ENCODE peak calls at places on chromosomes 13 and 19, in six cellular contexts. E, K, J, N, T and C are unnamed samples.

GRCh38 chr19:55305491-55305890 is 19.6 kb downstream of the TMEM150B start:
- DNase-seq in E (no peak), K (no peak), J (peak), N (peak), T (peak), C (no peak)

GRCh38 chr19:5337886-5338595 is 2.6 kb downstream of the PTPRS start:
- DNase-seq in E (no peak), K (no peak), J (no peak), N (no peak), T (no peak), C (no peak)

GRCh38 chr19:44796701-44797115 is 12.2 kb upstream of the BCAM start:
- DNase-seq in E (peak), K (peak), J (peak), N (peak), T (no peak), C (peak)

GRCh38 chr19:4692275-4693077 is 22.3 kb upstream of the MYDGF start:
- DNase-seq in E (no peak), K (no peak), J (no peak), N (no peak), T (no peak), C (no peak)

GRCh38 chr19:31263317-31263716 is 85.9 kb downstream of the TSHZ3 start:
- DNase-seq in E (peak), K (no peak), J (no peak), N (no peak), T (no peak), C (no peak)

GRCh38 chr19:28793391-28794168 is 419.4 kb downstream of the UQCRFS1 start:
- DNase-seq in E (no peak), K (no peak), J (no peak), N (no peak), T (no peak), C (peak)

GRCh38 chr19:20513179-20513934 is 52.2 kb downstream of the ZNF737 start:
- DNase-seq in E (no peak), K (no peak), J (no peak), N (no peak), T (no peak), C (no peak)

GRCh38 chr19:40006273-40006691 is 9.4 kb downstream of the ZNF546 start:
- DNase-seq in E (no peak), K (peak), J (no peak), N (peak), T (no peak), C (no peak)

GRCh38 chr13:76980075-76980718 is 11.7 kb upstream of the CLN5 start:
- DNase-seq in E (peak), K (peak), J (peak), N (peak), T (peak), C (peak)

GRCh38 chr13:28059214-28059613 is 41.2 kb downstream of the FLT3 start:
- DNase-seq in E (peak), K (peak), J (peak), N (peak), T (peak), C (no peak)

GRCh38 chr13:27194895-27195764 is 23.5 kb upstream of the USP12 start:
- DNase-seq in E (no peak), K (peak), J (no peak), N (no peak), T (no peak), C (no peak)

GRCh38 chr19:19261350-19262189 is 11.5 kb downstream of the TM6SF2 start:
- DNase-seq in E (no peak), K (no peak), J (no peak), N (no peak), T (no peak), C (no peak)

GRCh38 chr13:113324336-113324882 is 27.4 kb downstream of the LAMP1 start:
- DNase-seq in E (no peak), K (no peak), J (no peak), N (no peak), T (no peak), C (no peak)

GRCh38 chr19:50708179-50708879 is 11.3 kb downstream of the SHANK1 start:
- DNase-seq in E (no peak), K (no peak), J (no peak), N (no peak), T (no peak), C (no peak)

GRCh38 chr19:287381-287871 is 3.8 kb downstream of the PLPP2 start:
- DNase-seq in E (no peak), K (no peak), J (no peak), N (no peak), T (no peak), C (no peak)

GRCh38 chr13:112128052-112128610 is 61.2 kb downstream of the SOX1 start:
- DNase-seq in E (no peak), K (no peak), J (no peak), N (no peak), T (no peak), C (no peak)

GRCh38 chr13:110640591-110641029 is 25.3 kb downstream of the NAXD start:
- DNase-seq in E (no peak), K (peak), J (no peak), N (peak), T (no peak), C (peak)

GRCh38 chr13:99978781-99979452 is 2.7 kb upstream of the ZIC2 start:
- DNase-seq in E (no peak), K (no peak), J (no peak), N (no peak), T (no peak), C (no peak)

GRCh38 chr19:1017906-1018305 is 3.0 kb downstream of the TMEM259 start:
- DNase-seq in E (no peak), K (no peak), J (no peak), N (no peak), T (no peak), C (peak)

GRCh38 chr19:52007436-52007804 is 591 bp downstream of the ZNF615 start:
- DNase-seq in E (no peak), K (peak), J (no peak), N (no peak), T (peak), C (no peak)

GRCh38 chr19:3320354-3320670 is 46.1 kb upstream of the NFIC start:
- DNase-seq in E (no peak), K (peak), J (no peak), N (no peak), T (no peak), C (no peak)

GRCh38 chr13:50226515-50227147 is 211.4 kb downstream of the KCNRG start:
- DNase-seq in E (no peak), K (no peak), J (no peak), N (no peak), T (no peak), C (no peak)

GRCh38 chr13:32298695-32299094 is 16.5 kb downstream of the ZAR1L start:
- DNase-seq in E (peak), K (no peak), J (no peak), N (no peak), T (no peak), C (no peak)

GRCh38 chr19:4375620-4376228 is 24.6 kb downstream of the SH3GL1 start:
- DNase-seq in E (no peak), K (peak), J (no peak), N (no peak), T (no peak), C (no peak)

GRCh38 chr13:43133792-43134191 is 110.4 kb downstream of the DNAJC15 start:
- DNase-seq in E (no peak), K (no peak), J (no peak), N (no peak), T (no peak), C (no peak)

GRCh38 chr13:43129511-43130130 is 106.2 kb downstream of the DNAJC15 start:
- DNase-seq in E (no peak), K (peak), J (no peak), N (no peak), T (no peak), C (no peak)

GRCh38 chr13:43132911-43133310 is 109.5 kb downstream of the DNAJC15 start:
- DNase-seq in E (no peak), K (no peak), J (no peak), N (no peak), T (no peak), C (no peak)

GRCh38 chr13:43134896-43135295 is 111.5 kb downstream of the DNAJC15 start:
- DNase-seq in E (no peak), K (no peak), J (no peak), N (no peak), T (no peak), C (no peak)

GRCh38 chr13:43132228-43132627 is 108.8 kb downstream of the DNAJC15 start:
- DNase-seq in E (no peak), K (peak), J (no peak), N (peak), T (no peak), C (no peak)
- TF ChIP-seq CTCF in E (peak), K (no peak), J (peak), N (peak), T (no peak), C (peak)

GRCh38 chr13:26022538-26023292 is 29.1 kb downstream of the SHISA2 start:
- DNase-seq in E (no peak), K (peak), J (no peak), N (peak), T (no peak), C (peak)

GRCh38 chr13:26021516-26021915 is 30.3 kb downstream of the SHISA2 start:
- DNase-seq in E (no peak), K (peak), J (no peak), N (no peak), T (no peak), C (no peak)

GRCh38 chr13:26019881-26020535 is 31.8 kb downstream of the SHISA2 start:
- DNase-seq in E (no peak), K (peak), J (no peak), N (no peak), T (no peak), C (no peak)

GRCh38 chr13:26020536-26021290 is 31.1 kb downstream of the SHISA2 start:
- DNase-seq in E (no peak), K (no peak), J (no peak), N (no peak), T (no peak), C (no peak)

GRCh38 chr13:26021956-26022355 is 29.9 kb downstream of the SHISA2 start:
- DNase-seq in E (no peak), K (no peak), J (no peak), N (no peak), T (no peak), C (no peak)
- H3K27ac ChIP-seq in E (no peak), K (no peak), J (no peak), N (no peak), T (no peak), C (peak)

GRCh38 chr19:33720691-33721682 is 75.7 kb upstream of the KCTD15 start:
- DNase-seq in E (no peak), K (no peak), J (no peak), N (no peak), T (no peak), C (no peak)
- TF ChIP-seq CTCF in E (no peak), K (no peak), J (no peak), N (no peak), T (no peak), C (no peak)

GRCh38 chr19:41929536-41930071 is 1.4 kb upstream of the ERFL start:
- DNase-seq in E (no peak), K (no peak), J (no peak), N (no peak), T (no peak), C (no peak)
- H3K27ac ChIP-seq in E (no peak), K (no peak), J (peak), N (no peak), T (no peak), C (no peak)

GRCh38 chr13:97566907-97567306 is 132.9 kb downstream of the RAP2A start:
- DNase-seq in E (no peak), K (no peak), J (no peak), N (no peak), T (no peak), C (no peak)
- TF ChIP-seq CTCF in E (no peak), K (no peak), J (no peak), N (no peak), T (no peak), C (no peak)